ENCODE peak calls at places on chromosomes 3 and 15, in eight cellular contexts. T is epithelial cell of esophagus, P is GM20000, M is AG04449, N is fibroblast of lung, I is OCI-LY7, Z is endothelial cell, C is mesothelial cell of epicardium. R is an unnamed sample.

GRCh38 chr15:64878708-64879107 is 33.0 kb upstream of the ANKDD1A start:
- DNase-seq in T (no peak), P (no peak), M (no peak), N (no peak), I (no peak), Z (peak), C (no peak), R (no peak)

GRCh38 chr3:43296565-43296964 is 10.2 kb downstream of the SNRK start:
- DNase-seq in T (peak), P (peak), M (no peak), N (peak), I (peak), Z (no peak), C (no peak), R (no peak)

GRCh38 chr3:15377961-15378791 is 45.8 kb upstream of the SH3BP5 start:
- DNase-seq in T (peak), P (peak), M (peak), N (peak), I (peak), Z (peak), C (peak), R (peak)

GRCh38 chr3:9715764-9716437 is 12.3 kb downstream of the CPNE9 start:
- DNase-seq in T (peak), P (no peak), M (peak), N (peak), I (peak), Z (no peak), C (no peak), R (no peak)

GRCh38 chr15:94792166-94792565 is 560.8 kb downstream of the MCTP2 start:
- DNase-seq in T (peak), P (no peak), M (no peak), N (peak), I (no peak), Z (no peak), C (no peak), R (no peak)

GRCh38 chr15:63134245-63134644 is 12.6 kb downstream of the LACTB start:
- DNase-seq in T (no peak), P (no peak), M (no peak), N (no peak), I (no peak), Z (no peak), C (no peak), R (no peak)

GRCh38 chr3:67819447-67819846 is 165.0 kb upstream of the SUCLG2 start:
- DNase-seq in T (peak), P (no peak), M (no peak), N (no peak), I (peak), Z (no peak), C (no peak), R (peak)

GRCh38 chr3:135271562-135272290 is 476.7 kb downstream of the EPHB1 start:
- DNase-seq in T (no peak), P (no peak), M (no peak), N (no peak), I (no peak), Z (no peak), C (no peak), R (no peak)

GRCh38 chr15:55796321-55796965 is 53.5 kb upstream of the PRTG start:
- DNase-seq in T (peak), P (no peak), M (no peak), N (no peak), I (no peak), Z (no peak), C (no peak), R (no peak)

GRCh38 chr3:70813306-70813705 is 500.9 kb upstream of the MDFIC2 start:
- DNase-seq in T (no peak), P (no peak), M (no peak), N (no peak), I (no peak), Z (no peak), C (no peak), R (no peak)

GRCh38 chr15:47374222-47374621 is 343.1 kb upstream of the SEMA6D start:
- DNase-seq in T (peak), P (no peak), M (no peak), N (peak), I (no peak), Z (peak), C (no peak), R (peak)

GRCh38 chr3:6622260-6622659 is 238.7 kb upstream of the GRM7 start:
- DNase-seq in T (no peak), P (no peak), M (no peak), N (no peak), I (no peak), Z (no peak), C (no peak), R (no peak)

GRCh38 chr3:85912981-85913380 is 954.2 kb downstream of the CADM2 start:
- DNase-seq in T (peak), P (no peak), M (no peak), N (peak), I (no peak), Z (no peak), C (no peak), R (no peak)

GRCh38 chr15:90868261-90868689 is at the start of gene FURIN:
- DNase-seq in T (peak), P (no peak), M (no peak), N (no peak), I (no peak), Z (no peak), C (no peak), R (no peak)

GRCh38 chr3:148366743-148367410 is 330.8 kb upstream of the AGTR1 start:
- DNase-seq in T (peak), P (peak), M (no peak), N (peak), I (no peak), Z (no peak), C (no peak), R (no peak)
- TF ChIP-seq CTCF in T (no peak), P (no peak), M (no peak), N (no peak), I (peak), Z (no peak), C (no peak), R (peak)

GRCh38 chr3:112297714-112298113 is 3.7 kb upstream of the SLC9C1 start:
- DNase-seq in T (no peak), P (no peak), M (no peak), N (no peak), I (peak), Z (no peak), C (no peak), R (no peak)
- TF ChIP-seq CTCF in T (no peak), P (no peak), M (no peak), N (no peak), I (peak), Z (no peak), C (no peak), R (no peak)

GRCh38 chr15:48811325-48811938 is 563 bp upstream of the CEP152 start:
- DNase-seq in T (no peak), P (no peak), M (no peak), N (no peak), I (peak), Z (no peak), C (no peak), R (peak)
- TF ChIP-seq CTCF in T (no peak), P (no peak), M (no peak), N (no peak), I (peak), Z (no peak), C (no peak), R (peak)

GRCh38 chr3:50165388-50166308 is 10.5 kb downstream of the SEMA3F start:
- DNase-seq in T (no peak), P (no peak), M (peak), N (peak), I (no peak), Z (peak), C (no peak), R (peak)
- TF ChIP-seq CTCF in T (no peak), P (no peak), M (no peak), N (no peak), I (no peak), Z (no peak), C (no peak), R (no peak)